ENCODE peak calls at places on chromosomes 11 and 22, in five cellular contexts. N is H54; Y is activated CD4-positive, CD25-positive, alpha-beta regulatory T cell treated with anti-CD3 and anti-CD28 coated beads, Interleukin-2, amount 50 U/mL, for 72 hours; O is neural progenitor cell; S is stimulated activated CD4-positive, alpha-beta T cell treated with anti-CD3 and anti-CD28 coated beads, Interleukin-2, amount 100 ng/mL, for 48 hours. T is an unnamed sample.
A peak's percentile ranks its signal among the peaks of the same experiment; 100 is the strongest.

GRCh38 chr11:124285610-124286344 is 28.0 kb downstream of the OR8D1 start:
- DNase-seq in N (no peak), Y (no peak), O (no peak), S (no peak), T (no peak)

GRCh38 chr22:37556750-37557149 is 3.5 kb upstream of the CDC42EP1 start:
- DNase-seq in N (no peak), Y (no peak), O (peak; percentile 54), S (no peak), T (no peak)

GRCh38 chr11:11622772-11623531 is 1.1 kb upstream of the GALNT18 start:
- DNase-seq in N (no peak), Y (no peak), O (no peak), S (no peak), T (no peak)

GRCh38 chr11:13104619-13105236 is 95.6 kb downstream of the RASSF10 start:
- DNase-seq in N (no peak), Y (no peak), O (no peak), S (no peak), T (no peak)

GRCh38 chr11:11387201-11387600 is 34.2 kb upstream of the CSNK2A3 start:
- DNase-seq in N (no peak), Y (no peak), O (no peak), S (no peak), T (no peak)

GRCh38 chr11:119251114-119251513 is 45.0 kb downstream of the CBL start:
- DNase-seq in N (no peak), Y (no peak), O (no peak), S (no peak), T (no peak)

GRCh38 chr11:6483015-6483414 is 1.7 kb downstream of the TIMM10B start:
- DNase-seq in N (no peak), Y (no peak), O (no peak), S (no peak), T (no peak)

GRCh38 chr11:76206327-76207081 is at the start of gene WNT11:
- DNase-seq in N (no peak), Y (peak; percentile 37), O (peak; percentile 93), S (peak; percentile 11), T (no peak)

GRCh38 chr11:75635009-75635909 is 33.6 kb downstream of the MAP6 start:
- DNase-seq in N (no peak), Y (no peak), O (peak; percentile 14), S (no peak), T (no peak)

GRCh38 chr11:82864268-82864667 is 36.0 kb downstream of the PRCP start:
- DNase-seq in N (peak; percentile 50), Y (no peak), O (peak; percentile 67), S (no peak), T (no peak)

GRCh38 chr22:27381960-27382742 is 419.4 kb downstream of the MN1 start:
- DNase-seq in N (no peak), Y (no peak), O (peak; percentile 47), S (no peak), T (no peak)

GRCh38 chr11:77506857-77507256 is 33.0 kb upstream of the PAK1 start:
- DNase-seq in N (no peak), Y (no peak), O (no peak), S (no peak), T (no peak)

GRCh38 chr11:20873054-20873453 is 203.7 kb downstream of the NELL1 start:
- DNase-seq in N (peak; percentile 26), Y (no peak), O (peak; percentile 79), S (no peak), T (no peak)

GRCh38 chr11:44885919-44886318 is 64.8 kb downstream of the TP53I11 start:
- DNase-seq in N (no peak), Y (no peak), O (no peak), S (no peak), T (no peak)

GRCh38 chr22:19870153-19871022 is 15.7 kb upstream of the GNB1L start:
- DNase-seq in N (no peak), Y (no peak), O (no peak), S (no peak), T (peak; percentile 54)

GRCh38 chr11:62804310-62805043 is 763 bp downstream of the NXF1 start:
- DNase-seq in N (peak; percentile 29), Y (no peak), O (no peak), S (no peak), T (no peak)

GRCh38 chr22:47618180-47618579 is 855.7 kb downstream of the TBC1D22A start:
- DNase-seq in N (no peak), Y (no peak), O (no peak), S (no peak), T (peak; percentile 68)

GRCh38 chr11:74702383-74703007 is 28.7 kb downstream of the CHRDL2 start:
- DNase-seq in N (peak; percentile 76), Y (peak; percentile 49), O (peak; percentile 84), S (peak; percentile 57), T (no peak)

GRCh38 chr11:128948583-128948982 is 5.9 kb upstream of the TP53AIP1 start:
- DNase-seq in N (no peak), Y (no peak), O (peak; percentile 52), S (no peak), T (no peak)

GRCh38 chr11:86473991-86474833 is 99.5 kb downstream of the CCDC81 start:
- DNase-seq in N (no peak), Y (no peak), O (no peak), S (no peak), T (no peak)

GRCh38 chr22:47322854-47323253 is 560.4 kb downstream of the TBC1D22A start:
- DNase-seq in N (no peak), Y (no peak), O (no peak), S (no peak), T (no peak)

GRCh38 chr11:43269229-43269928 is 42.4 kb upstream of the API5 start:
- DNase-seq in N (no peak), Y (no peak), O (peak; percentile 40), S (no peak), T (no peak)

GRCh38 chr22:37448521-37449150 is 21.4 kb upstream of the ELFN2 start:
- DNase-seq in N (no peak), Y (no peak), O (no peak), S (no peak), T (no peak)

GRCh38 chr11:12915093-12915492 is 94.0 kb upstream of the RASSF10 start:
- DNase-seq in N (no peak), Y (no peak), O (no peak), S (no peak), T (no peak)

GRCh38 chr22:42699281-42699681 is 21.4 kb downstream of the A4GALT start:
- DNase-seq in N (no peak), Y (no peak), O (no peak), S (no peak), T (no peak)

GRCh38 chr11:104301776-104302175 is 137.8 kb upstream of the PDGFD start:
- DNase-seq in N (no peak), Y (no peak), O (no peak), S (no peak), T (no peak)

GRCh38 chr11:67031791-67032561 is 9.0 kb downstream of the SYT12 start:
- DNase-seq in N (no peak), Y (no peak), O (no peak), S (no peak), T (no peak)

GRCh38 chr22:22207845-22208564 is 36.6 kb upstream of the VPREB1 start:
- DNase-seq in N (peak; percentile 10), Y (peak; percentile 86), O (peak; percentile 84), S (peak; percentile 91), T (no peak)

GRCh38 chr11:44893250-44894216 is 57.1 kb downstream of the TP53I11 start:
- DNase-seq in N (no peak), Y (no peak), O (peak; percentile 55), S (no peak), T (no peak)

GRCh38 chr11:369336-370018 is at the start of gene B4GALNT4:
- DNase-seq in N (no peak), Y (no peak), O (peak; percentile 78), S (no peak), T (no peak)

GRCh38 chr11:92556435-92556834 is 331.8 kb downstream of the FAT3 start:
- DNase-seq in N (no peak), Y (no peak), O (peak; percentile 44), S (no peak), T (no peak)

GRCh38 chr11:57479925-57480324 is 19.6 kb downstream of the RTN4RL2 start:
- DNase-seq in N (no peak), Y (no peak), O (no peak), S (no peak), T (no peak)

GRCh38 chr11:94147433-94147845 is 18.8 kb downstream of the PANX1 start:
- DNase-seq in N (no peak), Y (no peak), O (no peak), S (no peak), T (no peak)

GRCh38 chr11:66388746-66389386 is 17.3 kb upstream of the SLC29A2 start:
- DNase-seq in N (peak; percentile 54), Y (peak; percentile 63), O (peak; percentile 86), S (peak; percentile 64), T (no peak)

GRCh38 chr22:19643448-19644313 is 70.6 kb upstream of the SEPTIN5 start:
- DNase-seq in N (no peak), Y (no peak), O (no peak), S (no peak), T (peak; percentile 4)

GRCh38 chr11:79025622-79026021 is 415.2 kb downstream of the TENM4 start:
- DNase-seq in N (no peak), Y (no peak), O (peak; percentile 88), S (no peak), T (no peak)

T was measured in suprapubic skin.